ENCODE peak calls at places on chromosomes 16 and 17, in nine cellular contexts. One of them, this sample, is unnamed.

GRCh38 chr16:25411376-25412081 is 153.9 kb upstream of the ZKSCAN2 start:
- DNase-seq in HEK293T: no peak
- DNase-seq in head of caudate nucleus: no peak
- DNase-seq in GM03348: no peak
- DNase-seq in stimulated activated naive B cell treated with anti-CD40 and anti-IgM and Interleukin-4, amounts not matched to agents 10 μg/mL and 1 μg/mL and 100 μg/mL, for 72 hours: no peak
- DNase-seq in right cardiac atrium: no peak
- DNase-seq in astrocyte of the spinal cord: no peak
- DNase-seq in nephron progenitor cell: no peak
- DNase-seq in cardiac muscle cell: no peak
- DNase-seq in this sample: no peak

GRCh38 chr17:73182616-73183310 is 10.1 kb upstream of the COG1 start:
- DNase-seq in astrocyte of the spinal cord: no peak
- DNase-seq in right cardiac atrium: no peak
- DNase-seq in stimulated activated naive B cell treated with anti-CD40 and anti-IgM and Interleukin-4, amounts not matched to agents 10 μg/mL and 1 μg/mL and 100 μg/mL, for 72 hours: no peak
- DNase-seq in cardiac muscle cell: no peak
- DNase-seq in GM03348: no peak
- DNase-seq in nephron progenitor cell: no peak
- DNase-seq in HEK293T: no peak
- DNase-seq in head of caudate nucleus: no peak
- DNase-seq in this sample: no peak

GRCh38 chr17:45228985-45229517 is 7.4 kb downstream of the FMNL1 start:
- DNase-seq in cardiac muscle cell: peak
- DNase-seq in nephron progenitor cell: peak
- DNase-seq in HEK293T: no peak
- DNase-seq in GM03348: peak
- DNase-seq in head of caudate nucleus: peak
- DNase-seq in right cardiac atrium: peak
- DNase-seq in stimulated activated naive B cell treated with anti-CD40 and anti-IgM and Interleukin-4, amounts not matched to agents 10 μg/mL and 1 μg/mL and 100 μg/mL, for 72 hours: peak
- DNase-seq in astrocyte of the spinal cord: peak
- DNase-seq in this sample: peak

GRCh38 chr17:27466748-27467375 is 10.6 kb downstream of the KSR1 start:
- DNase-seq in GM03348: no peak
- DNase-seq in HEK293T: no peak
- DNase-seq in astrocyte of the spinal cord: no peak
- DNase-seq in nephron progenitor cell: no peak
- DNase-seq in stimulated activated naive B cell treated with anti-CD40 and anti-IgM and Interleukin-4, amounts not matched to agents 10 μg/mL and 1 μg/mL and 100 μg/mL, for 72 hours: peak
- DNase-seq in cardiac muscle cell: no peak
- DNase-seq in head of caudate nucleus: no peak
- DNase-seq in right cardiac atrium: no peak
- DNase-seq in this sample: no peak

GRCh38 chr17:80927791-80928216 is 63.8 kb upstream of the CHMP6 start:
- DNase-seq in nephron progenitor cell: no peak
- DNase-seq in GM03348: no peak
- DNase-seq in stimulated activated naive B cell treated with anti-CD40 and anti-IgM and Interleukin-4, amounts not matched to agents 10 μg/mL and 1 μg/mL and 100 μg/mL, for 72 hours: no peak
- DNase-seq in head of caudate nucleus: no peak
- DNase-seq in cardiac muscle cell: peak
- DNase-seq in right cardiac atrium: no peak
- DNase-seq in astrocyte of the spinal cord: peak
- DNase-seq in HEK293T: no peak
- DNase-seq in this sample: no peak

GRCh38 chr16:51337662-51338061 is 186.6 kb upstream of the SALL1 start:
- DNase-seq in astrocyte of the spinal cord: no peak
- DNase-seq in GM03348: no peak
- DNase-seq in HEK293T: peak
- DNase-seq in stimulated activated naive B cell treated with anti-CD40 and anti-IgM and Interleukin-4, amounts not matched to agents 10 μg/mL and 1 μg/mL and 100 μg/mL, for 72 hours: no peak
- DNase-seq in nephron progenitor cell: no peak
- DNase-seq in cardiac muscle cell: no peak
- DNase-seq in right cardiac atrium: no peak
- DNase-seq in head of caudate nucleus: no peak
- DNase-seq in this sample: no peak

GRCh38 chr17:83183951-83184506 is 104.6 kb downstream of the METRNL start:
- DNase-seq in right cardiac atrium: no peak
- DNase-seq in HEK293T: no peak
- DNase-seq in GM03348: no peak
- DNase-seq in cardiac muscle cell: no peak
- DNase-seq in head of caudate nucleus: no peak
- DNase-seq in stimulated activated naive B cell treated with anti-CD40 and anti-IgM and Interleukin-4, amounts not matched to agents 10 μg/mL and 1 μg/mL and 100 μg/mL, for 72 hours: no peak
- DNase-seq in nephron progenitor cell: peak
- DNase-seq in astrocyte of the spinal cord: no peak
- DNase-seq in this sample: no peak

GRCh38 chr17:74016504-74016903 is 187.0 kb upstream of the RPL38 start:
- DNase-seq in cardiac muscle cell: no peak
- DNase-seq in stimulated activated naive B cell treated with anti-CD40 and anti-IgM and Interleukin-4, amounts not matched to agents 10 μg/mL and 1 μg/mL and 100 μg/mL, for 72 hours: no peak
- DNase-seq in right cardiac atrium: no peak
- DNase-seq in GM03348: no peak
- DNase-seq in head of caudate nucleus: no peak
- DNase-seq in HEK293T: no peak
- DNase-seq in astrocyte of the spinal cord: no peak
- DNase-seq in nephron progenitor cell: no peak
- DNase-seq in this sample: no peak

GRCh38 chr16:12601290-12601900 is 202.3 kb downstream of the CPPED1 start:
- DNase-seq in GM03348: no peak
- DNase-seq in nephron progenitor cell: no peak
- DNase-seq in astrocyte of the spinal cord: no peak
- DNase-seq in HEK293T: no peak
- DNase-seq in head of caudate nucleus: no peak
- DNase-seq in stimulated activated naive B cell treated with anti-CD40 and anti-IgM and Interleukin-4, amounts not matched to agents 10 μg/mL and 1 μg/mL and 100 μg/mL, for 72 hours: no peak
- DNase-seq in cardiac muscle cell: no peak
- DNase-seq in right cardiac atrium: no peak
- DNase-seq in this sample: no peak

GRCh38 chr17:82681547-82681946 is 17.0 kb downstream of the RAB40B start:
- DNase-seq in right cardiac atrium: no peak
- DNase-seq in astrocyte of the spinal cord: no peak
- DNase-seq in head of caudate nucleus: no peak
- DNase-seq in stimulated activated naive B cell treated with anti-CD40 and anti-IgM and Interleukin-4, amounts not matched to agents 10 μg/mL and 1 μg/mL and 100 μg/mL, for 72 hours: no peak
- DNase-seq in HEK293T: no peak
- DNase-seq in GM03348: no peak
- DNase-seq in nephron progenitor cell: no peak
- DNase-seq in cardiac muscle cell: no peak
- DNase-seq in this sample: no peak

GRCh38 chr17:66944365-66945203 is 19.9 kb upstream of the CACNG4 start:
- DNase-seq in stimulated activated naive B cell treated with anti-CD40 and anti-IgM and Interleukin-4, amounts not matched to agents 10 μg/mL and 1 μg/mL and 100 μg/mL, for 72 hours: no peak
- DNase-seq in GM03348: peak
- DNase-seq in right cardiac atrium: no peak
- DNase-seq in head of caudate nucleus: no peak
- DNase-seq in astrocyte of the spinal cord: no peak
- DNase-seq in nephron progenitor cell: no peak
- DNase-seq in cardiac muscle cell: peak
- DNase-seq in HEK293T: no peak
- DNase-seq in this sample: peak

GRCh38 chr16:86700396-86700945 is 122.1 kb downstream of the FOXL1 start:
- DNase-seq in HEK293T: no peak
- DNase-seq in right cardiac atrium: no peak
- DNase-seq in head of caudate nucleus: no peak
- DNase-seq in cardiac muscle cell: no peak
- DNase-seq in GM03348: no peak
- DNase-seq in nephron progenitor cell: no peak
- DNase-seq in stimulated activated naive B cell treated with anti-CD40 and anti-IgM and Interleukin-4, amounts not matched to agents 10 μg/mL and 1 μg/mL and 100 μg/mL, for 72 hours: no peak
- DNase-seq in astrocyte of the spinal cord: no peak
- DNase-seq in this sample: no peak

GRCh38 chr16:50627419-50627818 is 53.7 kb downstream of the SNX20 start:
- DNase-seq in stimulated activated naive B cell treated with anti-CD40 and anti-IgM and Interleukin-4, amounts not matched to agents 10 μg/mL and 1 μg/mL and 100 μg/mL, for 72 hours: peak
- DNase-seq in right cardiac atrium: peak
- DNase-seq in astrocyte of the spinal cord: no peak
- DNase-seq in HEK293T: no peak
- DNase-seq in head of caudate nucleus: peak
- DNase-seq in nephron progenitor cell: peak
- DNase-seq in cardiac muscle cell: peak
- DNase-seq in GM03348: no peak
- DNase-seq in this sample: peak

GRCh38 chr17:45274033-45274432 is 12.1 kb upstream of the SPATA32 start:
- DNase-seq in stimulated activated naive B cell treated with anti-CD40 and anti-IgM and Interleukin-4, amounts not matched to agents 10 μg/mL and 1 μg/mL and 100 μg/mL, for 72 hours: no peak
- DNase-seq in HEK293T: no peak
- DNase-seq in head of caudate nucleus: no peak
- DNase-seq in cardiac muscle cell: no peak
- DNase-seq in astrocyte of the spinal cord: no peak
- DNase-seq in GM03348: no peak
- DNase-seq in nephron progenitor cell: no peak
- DNase-seq in right cardiac atrium: no peak
- DNase-seq in this sample: no peak

GRCh38 chr17:79988163-79988971 is 47.3 kb downstream of the TBC1D16 start:
- DNase-seq in astrocyte of the spinal cord: peak
- DNase-seq in HEK293T: no peak
- DNase-seq in cardiac muscle cell: peak
- DNase-seq in nephron progenitor cell: no peak
- DNase-seq in right cardiac atrium: peak
- DNase-seq in stimulated activated naive B cell treated with anti-CD40 and anti-IgM and Interleukin-4, amounts not matched to agents 10 μg/mL and 1 μg/mL and 100 μg/mL, for 72 hours: no peak
- DNase-seq in GM03348: peak
- DNase-seq in head of caudate nucleus: no peak
- DNase-seq in this sample: peak

GRCh38 chr16:81447383-81448101 is 2.9 kb downstream of the CMIP start:
- DNase-seq in GM03348: no peak
- DNase-seq in cardiac muscle cell: no peak
- DNase-seq in head of caudate nucleus: no peak
- DNase-seq in HEK293T: peak
- DNase-seq in nephron progenitor cell: no peak
- DNase-seq in astrocyte of the spinal cord: no peak
- DNase-seq in right cardiac atrium: no peak
- DNase-seq in stimulated activated naive B cell treated with anti-CD40 and anti-IgM and Interleukin-4, amounts not matched to agents 10 μg/mL and 1 μg/mL and 100 μg/mL, for 72 hours: no peak
- DNase-seq in this sample: no peak

GRCh38 chr17:62862251-62862650 is 54.1 kb upstream of the MARCHF10 start:
- DNase-seq in cardiac muscle cell: no peak
- DNase-seq in HEK293T: no peak
- DNase-seq in GM03348: no peak
- DNase-seq in head of caudate nucleus: no peak
- DNase-seq in right cardiac atrium: no peak
- DNase-seq in stimulated activated naive B cell treated with anti-CD40 and anti-IgM and Interleukin-4, amounts not matched to agents 10 μg/mL and 1 μg/mL and 100 μg/mL, for 72 hours: no peak
- DNase-seq in nephron progenitor cell: no peak
- DNase-seq in astrocyte of the spinal cord: no peak
- DNase-seq in this sample: no peak

GRCh38 chr16:8070501-8070900 is 519.8 kb downstream of the TMEM114 start:
- DNase-seq in astrocyte of the spinal cord: no peak
- DNase-seq in nephron progenitor cell: no peak
- DNase-seq in head of caudate nucleus: peak
- DNase-seq in HEK293T: no peak
- DNase-seq in cardiac muscle cell: no peak
- DNase-seq in GM03348: no peak
- DNase-seq in right cardiac atrium: no peak
- DNase-seq in stimulated activated naive B cell treated with anti-CD40 and anti-IgM and Interleukin-4, amounts not matched to agents 10 μg/mL and 1 μg/mL and 100 μg/mL, for 72 hours: no peak
- DNase-seq in this sample: no peak

GRCh38 chr16:11076259-11077018 is 132.1 kb downstream of the CLEC16A start:
- DNase-seq in right cardiac atrium: no peak
- DNase-seq in GM03348: no peak
- DNase-seq in stimulated activated naive B cell treated with anti-CD40 and anti-IgM and Interleukin-4, amounts not matched to agents 10 μg/mL and 1 μg/mL and 100 μg/mL, for 72 hours: peak
- DNase-seq in astrocyte of the spinal cord: no peak
- DNase-seq in head of caudate nucleus: no peak
- DNase-seq in HEK293T: no peak
- DNase-seq in nephron progenitor cell: peak
- DNase-seq in cardiac muscle cell: no peak
- DNase-seq in this sample: no peak

GRCh38 chr16:11060364-11060763 is 116.0 kb downstream of the CLEC16A start:
- DNase-seq in cardiac muscle cell: no peak
- DNase-seq in nephron progenitor cell: no peak
- DNase-seq in stimulated activated naive B cell treated with anti-CD40 and anti-IgM and Interleukin-4, amounts not matched to agents 10 μg/mL and 1 μg/mL and 100 μg/mL, for 72 hours: no peak
- DNase-seq in GM03348: no peak
- DNase-seq in HEK293T: no peak
- DNase-seq in astrocyte of the spinal cord: no peak
- DNase-seq in head of caudate nucleus: no peak
- DNase-seq in right cardiac atrium: no peak
- DNase-seq in this sample: no peak

GRCh38 chr16:57422026-57422944 is 17.7 kb downstream of the CCL17 start:
- DNase-seq in right cardiac atrium: peak
- DNase-seq in HEK293T: peak
- DNase-seq in nephron progenitor cell: peak
- DNase-seq in stimulated activated naive B cell treated with anti-CD40 and anti-IgM and Interleukin-4, amounts not matched to agents 10 μg/mL and 1 μg/mL and 100 μg/mL, for 72 hours: no peak
- DNase-seq in cardiac muscle cell: peak
- DNase-seq in head of caudate nucleus: peak
- DNase-seq in GM03348: peak
- DNase-seq in astrocyte of the spinal cord: peak
- DNase-seq in this sample: peak

GRCh38 chr17:30565073-30565935 is 88.1 kb downstream of the GOSR1 start:
- DNase-seq in head of caudate nucleus: no peak
- DNase-seq in GM03348: no peak
- DNase-seq in stimulated activated naive B cell treated with anti-CD40 and anti-IgM and Interleukin-4, amounts not matched to agents 10 μg/mL and 1 μg/mL and 100 μg/mL, for 72 hours: no peak
- DNase-seq in cardiac muscle cell: no peak
- DNase-seq in HEK293T: no peak
- DNase-seq in right cardiac atrium: no peak
- DNase-seq in astrocyte of the spinal cord: no peak
- DNase-seq in nephron progenitor cell: no peak
- DNase-seq in this sample: no peak

GRCh38 chr16:89557230-89557935 is 3.1 kb upstream of the RPL13 start:
- DNase-seq in head of caudate nucleus: peak
- DNase-seq in stimulated activated naive B cell treated with anti-CD40 and anti-IgM and Interleukin-4, amounts not matched to agents 10 μg/mL and 1 μg/mL and 100 μg/mL, for 72 hours: peak
- DNase-seq in HEK293T: peak
- DNase-seq in nephron progenitor cell: peak
- DNase-seq in astrocyte of the spinal cord: peak
- DNase-seq in GM03348: peak
- DNase-seq in cardiac muscle cell: peak
- DNase-seq in right cardiac atrium: peak
- DNase-seq in this sample: peak

GRCh38 chr16:49800441-49800840 is 55.5 kb downstream of the ZNF423 start:
- DNase-seq in head of caudate nucleus: no peak
- DNase-seq in cardiac muscle cell: no peak
- DNase-seq in right cardiac atrium: no peak
- DNase-seq in astrocyte of the spinal cord: no peak
- DNase-seq in GM03348: no peak
- DNase-seq in HEK293T: no peak
- DNase-seq in stimulated activated naive B cell treated with anti-CD40 and anti-IgM and Interleukin-4, amounts not matched to agents 10 μg/mL and 1 μg/mL and 100 μg/mL, for 72 hours: no peak
- DNase-seq in nephron progenitor cell: no peak
- DNase-seq in this sample: no peak

GRCh38 chr16:67833035-67833417 is 9.1 kb upstream of the THAP11 start:
- DNase-seq in astrocyte of the spinal cord: peak
- DNase-seq in right cardiac atrium: peak
- DNase-seq in stimulated activated naive B cell treated with anti-CD40 and anti-IgM and Interleukin-4, amounts not matched to agents 10 μg/mL and 1 μg/mL and 100 μg/mL, for 72 hours: no peak
- DNase-seq in cardiac muscle cell: peak
- DNase-seq in nephron progenitor cell: no peak
- DNase-seq in GM03348: peak
- DNase-seq in head of caudate nucleus: no peak
- DNase-seq in HEK293T: no peak
- DNase-seq in this sample: no peak

GRCh38 chr16:67995423-67995822 is 3.9 kb downstream of the DPEP2 start:
- DNase-seq in cardiac muscle cell: no peak
- DNase-seq in stimulated activated naive B cell treated with anti-CD40 and anti-IgM and Interleukin-4, amounts not matched to agents 10 μg/mL and 1 μg/mL and 100 μg/mL, for 72 hours: peak
- DNase-seq in head of caudate nucleus: no peak
- DNase-seq in right cardiac atrium: no peak
- DNase-seq in nephron progenitor cell: no peak
- DNase-seq in astrocyte of the spinal cord: no peak
- DNase-seq in HEK293T: peak
- DNase-seq in GM03348: no peak
- DNase-seq in this sample: no peak

GRCh38 chr17:75535119-75535537 is 9.6 kb downstream of the LLGL2 start:
- DNase-seq in cardiac muscle cell: no peak
- DNase-seq in stimulated activated naive B cell treated with anti-CD40 and anti-IgM and Interleukin-4, amounts not matched to agents 10 μg/mL and 1 μg/mL and 100 μg/mL, for 72 hours: peak
- DNase-seq in GM03348: no peak
- DNase-seq in HEK293T: no peak
- DNase-seq in nephron progenitor cell: no peak
- DNase-seq in head of caudate nucleus: no peak
- DNase-seq in right cardiac atrium: no peak
- DNase-seq in astrocyte of the spinal cord: no peak
- DNase-seq in this sample: peak

GRCh38 chr16:2468725-2469398 is 2.2 kb upstream of the NTN3 start:
- DNase-seq in stimulated activated naive B cell treated with anti-CD40 and anti-IgM and Interleukin-4, amounts not matched to agents 10 μg/mL and 1 μg/mL and 100 μg/mL, for 72 hours: peak
- DNase-seq in head of caudate nucleus: no peak
- DNase-seq in astrocyte of the spinal cord: no peak
- DNase-seq in HEK293T: no peak
- DNase-seq in cardiac muscle cell: no peak
- DNase-seq in right cardiac atrium: no peak
- DNase-seq in nephron progenitor cell: peak
- DNase-seq in GM03348: no peak
- DNase-seq in this sample: no peak

GRCh38 chr17:4201231-4201630 is 58.2 kb downstream of the CYB5D2 start:
- DNase-seq in head of caudate nucleus: no peak
- DNase-seq in GM03348: peak
- DNase-seq in HEK293T: no peak
- DNase-seq in right cardiac atrium: no peak
- DNase-seq in stimulated activated naive B cell treated with anti-CD40 and anti-IgM and Interleukin-4, amounts not matched to agents 10 μg/mL and 1 μg/mL and 100 μg/mL, for 72 hours: no peak
- DNase-seq in astrocyte of the spinal cord: no peak
- DNase-seq in nephron progenitor cell: no peak
- DNase-seq in cardiac muscle cell: no peak
- DNase-seq in this sample: no peak

GRCh38 chr16:58118801-58119508 is 10.2 kb downstream of the CFAP20 start:
- DNase-seq in HEK293T: no peak
- DNase-seq in right cardiac atrium: no peak
- DNase-seq in cardiac muscle cell: no peak
- DNase-seq in astrocyte of the spinal cord: no peak
- DNase-seq in stimulated activated naive B cell treated with anti-CD40 and anti-IgM and Interleukin-4, amounts not matched to agents 10 μg/mL and 1 μg/mL and 100 μg/mL, for 72 hours: no peak
- DNase-seq in nephron progenitor cell: no peak
- DNase-seq in GM03348: no peak
- DNase-seq in head of caudate nucleus: no peak
- DNase-seq in this sample: no peak

GRCh38 chr17:80760501-80760900 is 215.9 kb downstream of the RPTOR start:
- DNase-seq in cardiac muscle cell: no peak
- DNase-seq in HEK293T: no peak
- DNase-seq in right cardiac atrium: no peak
- DNase-seq in GM03348: no peak
- DNase-seq in head of caudate nucleus: no peak
- DNase-seq in nephron progenitor cell: no peak
- DNase-seq in stimulated activated naive B cell treated with anti-CD40 and anti-IgM and Interleukin-4, amounts not matched to agents 10 μg/mL and 1 μg/mL and 100 μg/mL, for 72 hours: peak
- DNase-seq in astrocyte of the spinal cord: no peak
- DNase-seq in this sample: no peak

This sample was measured in hepatocyte.